ENCODE peak calls at places on chromosomes 12 and 14, in seven cellular contexts. Y, T, W, M, N, L and H are unnamed samples. For H3K9me3, the result is how much of the 10 kb centered on the place peaks cover.

GRCh38 chr14:91228112-91229004 is 16.1 kb downstream of the GPR68 start:
- DNase-seq in W (no peak), Y (no peak), L (no peak), M (peak), T (no peak), N (no peak), H (no peak)

GRCh38 chr14:24252289-24253124 is 10.1 kb upstream of the TINF2 start:
- DNase-seq in W (no peak), M (no peak), N (no peak), L (no peak), Y (no peak), T (no peak), H (no peak)

GRCh38 chr12:95116773-95117172 is 43.4 kb upstream of the NR2C1 start:
- DNase-seq in T (no peak), L (no peak), N (no peak), Y (no peak), M (no peak), W (no peak), H (no peak)

GRCh38 chr14:60648934-60649814 is at the start of gene SIX1:
- DNase-seq in T (peak), Y (no peak), M (peak), N (peak), L (peak), W (peak), H (peak)

GRCh38 chr12:127284021-127284420 is 982.9 kb upstream of the TMEM132C start:
- DNase-seq in Y (no peak), M (peak), L (no peak), T (no peak), N (no peak), W (no peak), H (no peak)

GRCh38 chr12:116662612-116663144 is 75.2 kb downstream of the SPRING1 start:
- DNase-seq in L (peak), W (no peak), Y (no peak), N (peak), M (peak), T (peak), H (peak)

GRCh38 chr14:28769358-28769757 is 2.8 kb downstream of the FOXG1 start:
- DNase-seq in L (no peak), Y (no peak), N (no peak), T (no peak), W (no peak), M (no peak), H (no peak)

GRCh38 chr12:111580737-111581136 is 18.4 kb downstream of the ATXN2 start:
- DNase-seq in M (no peak), T (no peak), W (no peak), L (no peak), Y (no peak), N (no peak), H (no peak)

GRCh38 chr12:102726686-102727085 is 190.4 kb downstream of the PAH start:
- DNase-seq in N (no peak), M (no peak), W (no peak), T (no peak), L (no peak), Y (no peak), H (no peak)

GRCh38 chr12:96506776-96507175 is 17.4 kb downstream of the CFAP54 start:
- DNase-seq in M (no peak), Y (no peak), N (no peak), W (no peak), L (no peak), T (no peak), H (no peak)

GRCh38 chr12:96908170-96908675 is 1.2 kb downstream of the NEDD1 start:
- DNase-seq in N (no peak), L (no peak), M (no peak), Y (no peak), W (no peak), T (no peak), H (no peak)

GRCh38 chr12:123113038-123113437 is 37.9 kb downstream of the PITPNM2 start:
- DNase-seq in M (no peak), L (no peak), N (no peak), T (no peak), W (no peak), Y (no peak), H (no peak)

GRCh38 chr14:21136024-21136423 is 19.8 kb downstream of the OR5AU1 start:
- DNase-seq in N (no peak), T (peak), Y (no peak), M (peak), L (no peak), W (no peak), H (no peak)

GRCh38 chr12:6872073-6873048 is 742 bp downstream of the SPSB2 start:
- DNase-seq in N (peak), Y (peak), W (peak), T (peak), M (peak), L (peak), H (peak)

GRCh38 chr14:99254391-99255009 is 17.5 kb downstream of the BCL11B start:
- DNase-seq in W (no peak), Y (no peak), T (no peak), L (no peak), M (no peak), N (no peak), H (no peak)
- H3K4me3 ChIP-seq in W (no peak), Y (no peak), T (no peak), L (no peak), M (no peak), N (no peak), H (no peak)

DNA sequence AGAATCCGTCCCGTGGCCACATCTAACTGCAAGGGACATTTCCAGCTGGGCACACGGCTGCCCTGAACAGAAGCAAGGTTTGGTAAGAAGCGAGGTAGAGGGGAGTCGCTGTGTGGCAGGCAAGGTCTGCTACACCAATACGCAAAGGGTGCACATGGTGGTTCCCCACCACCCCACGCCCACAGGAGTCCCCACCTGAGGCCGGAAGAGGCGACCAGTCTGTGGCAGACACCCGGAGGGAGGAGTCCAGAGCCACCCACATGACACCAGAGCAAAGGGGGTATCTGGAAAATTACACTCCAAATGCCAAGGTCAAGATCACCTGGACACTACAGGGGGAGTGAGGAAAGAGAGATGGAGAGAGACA is 47.1 kb upstream of the GALNT9 start:
- DNase-seq in N (no peak), Y (peak), T (no peak), W (no peak), L (peak), M (no peak), H (peak)
- H3K9me3 ChIP-seq in N (under half), Y (under half), T (under half), W (under half), L (under half), M (under half), H (under half)

GRCh38 chr12:114668905-114669304 is 15.1 kb downstream of the TBX3 start:
- DNase-seq in T (no peak), Y (no peak), M (no peak), N (no peak), L (peak), W (no peak), H (no peak)

GRCh38 chr12:114671664-114672476 is 12.1 kb downstream of the TBX3 start:
- DNase-seq in T (peak), Y (no peak), L (peak), N (no peak), W (no peak), M (no peak), H (no peak)

GRCh38 chr12:114671321-114671663 is 12.7 kb downstream of the TBX3 start:
- DNase-seq in T (no peak), Y (no peak), M (no peak), N (no peak), L (peak), W (no peak), H (no peak)

GRCh38 chr12:114669501-114670256 is 14.3 kb downstream of the TBX3 start:
- DNase-seq in T (peak), N (no peak), Y (no peak), W (no peak), M (peak), L (peak), H (no peak)

DNA sequence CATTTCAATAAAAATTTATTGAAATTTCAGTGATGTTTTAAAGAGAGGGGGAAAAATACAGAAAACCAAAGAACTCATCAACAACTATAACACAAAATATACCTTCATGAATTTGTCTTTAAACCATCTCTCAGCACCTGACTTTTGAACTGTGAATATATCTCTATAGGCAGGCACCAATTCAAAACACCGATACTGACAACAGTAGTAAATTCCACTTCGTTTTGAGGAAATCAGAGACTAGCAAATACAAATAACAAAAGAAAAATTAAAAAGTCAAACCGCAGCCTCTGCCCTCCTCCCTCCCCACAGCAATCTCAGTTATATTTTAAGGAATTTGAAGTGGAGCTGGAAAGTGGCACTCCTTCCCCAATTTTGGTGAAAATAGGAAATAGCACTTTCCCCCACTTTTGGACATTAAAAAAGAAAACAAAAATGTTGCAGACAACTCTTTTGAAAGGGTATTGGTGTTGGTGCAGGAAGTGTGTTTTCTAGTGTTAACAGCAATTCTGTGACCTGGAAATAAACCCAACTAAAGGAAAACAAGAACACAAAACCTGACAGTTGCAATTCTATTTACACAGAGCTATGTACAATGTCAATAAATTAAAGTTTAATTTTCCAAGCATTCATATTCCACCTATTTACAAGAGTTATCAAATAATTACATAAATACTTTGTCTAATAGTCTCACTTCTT is 13.6 kb downstream of the TBX3 start:
- DNase-seq in T (no peak), M (no peak), Y (no peak), W (no peak), N (no peak), L (no peak), H (no peak)
- H3K4me3 ChIP-seq in T (no peak), M (peak), Y (no peak), W (no peak), N (no peak), L (peak), H (no peak)

DNA sequence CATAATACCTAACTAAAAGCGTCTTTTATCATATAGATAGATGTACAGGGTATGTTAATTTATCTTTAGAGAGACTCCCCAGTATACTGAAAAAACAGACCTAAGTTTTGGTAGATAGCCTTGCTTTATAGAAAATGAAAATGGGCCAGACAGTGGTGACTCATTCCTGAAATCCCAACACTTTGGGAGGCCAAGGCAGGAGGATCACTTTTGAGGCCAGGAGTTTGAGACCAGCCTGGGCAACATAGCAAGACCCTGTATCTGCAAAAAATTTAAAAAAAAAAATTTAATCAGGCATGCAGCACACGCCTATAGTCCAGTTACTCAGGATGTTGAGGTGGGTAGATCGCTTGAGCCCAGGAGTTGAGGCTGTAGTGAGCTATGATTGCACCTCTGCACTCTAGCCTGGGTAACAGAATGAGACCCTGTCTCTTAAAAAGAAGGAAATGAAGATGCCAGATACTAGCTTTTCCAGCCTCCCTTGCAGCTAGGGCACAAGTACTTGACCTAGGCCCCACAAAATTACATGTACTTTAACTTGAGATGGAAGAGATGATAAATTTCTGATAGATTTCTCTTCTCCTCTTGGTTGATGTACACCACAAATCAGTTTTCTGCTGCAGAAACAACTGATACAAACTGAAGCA is 17.1 kb downstream of the RAP1B start:
- DNase-seq in L (no peak), N (no peak), T (no peak), Y (no peak), M (no peak), W (no peak), H (no peak)
- H3K9me3 ChIP-seq in L (under half), N (under half), T (under half), Y (under half), M (under half), W (under half), H (under half)

GRCh38 chr12:67651380-67651695 is 2.8 kb downstream of the DYRK2 start:
- DNase-seq in T (peak), L (no peak), M (peak), Y (no peak), W (no peak), N (no peak), H (no peak)
- H3K4me3 ChIP-seq in T (peak), L (peak), M (peak), Y (no peak), W (peak), N (no peak), H (peak)

DNA sequence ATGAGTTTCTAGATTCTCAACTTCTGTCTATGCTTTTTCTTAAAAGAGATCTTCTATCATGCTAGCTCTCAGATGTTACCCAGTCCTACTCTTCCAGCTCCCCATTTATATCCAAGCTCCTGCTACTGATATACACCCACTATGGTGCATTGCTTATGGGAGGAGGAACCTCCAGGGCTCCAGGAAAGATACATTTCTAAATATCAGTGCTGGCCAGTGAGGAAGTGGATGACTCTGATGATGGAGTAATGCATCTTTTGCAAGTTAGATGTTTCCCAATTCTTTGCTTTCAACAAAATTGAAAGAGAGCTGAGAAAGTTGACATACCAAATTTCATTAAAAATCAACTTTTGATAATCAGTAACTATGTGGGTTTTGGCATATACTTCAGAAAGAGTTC is 105.7 kb upstream of the RESF1 start:
- DNase-seq in W (no peak), Y (no peak), L (no peak), T (no peak), M (no peak), N (no peak), H (no peak)
- H3K9me3 ChIP-seq in W (under half), Y (under half), L (under half), T (under half), M (under half), N (under half), H (under half)

GRCh38 chr14:99271951-99272668 is at the start of gene BCL11B:
- DNase-seq in N (peak), T (peak), Y (no peak), M (peak), L (peak), W (peak), H (no peak)
- H3K4me3 ChIP-seq in N (peak), T (peak), Y (no peak), M (peak), L (peak), W (peak), H (no peak)